ENCODE peak calls at places on chromosomes 4 and X, in ten cellular contexts. One of them, this sample, is unnamed. For H3K27me3, the result is how much of the 10 kb centered on the place peaks cover.

GRCh38 chrX:44903842-44904530 is 31.0 kb downstream of the KDM6A start:
- DNase-seq in fibroblast of lung: no peak
- DNase-seq in small intestine: no peak
- DNase-seq in GM23248: peak
- DNase-seq in transverse colon: no peak
- DNase-seq in MM.1S: peak
- DNase-seq in upper lobe of left lung: no peak
- DNase-seq in thoracic aorta: no peak
- DNase-seq in dorsolateral prefrontal cortex: no peak
- DNase-seq in tibial nerve: no peak
- DNase-seq in this sample: no peak

GRCh38 chrX:23494741-23495140 is 160.1 kb downstream of the PTCHD1 start:
- DNase-seq in MM.1S: no peak
- DNase-seq in dorsolateral prefrontal cortex: no peak
- DNase-seq in transverse colon: no peak
- DNase-seq in upper lobe of left lung: no peak
- DNase-seq in small intestine: no peak
- DNase-seq in fibroblast of lung: no peak
- DNase-seq in tibial nerve: no peak
- DNase-seq in GM23248: no peak
- DNase-seq in thoracic aorta: no peak
- DNase-seq in this sample: no peak

GRCh38 chr4:181835348-181835747 is 407.9 kb upstream of the TENM3 start:
- DNase-seq in fibroblast of lung: no peak
- DNase-seq in dorsolateral prefrontal cortex: no peak
- DNase-seq in thoracic aorta: no peak
- DNase-seq in transverse colon: no peak
- DNase-seq in tibial nerve: no peak
- DNase-seq in upper lobe of left lung: no peak
- DNase-seq in MM.1S: no peak
- DNase-seq in small intestine: no peak
- DNase-seq in GM23248: peak
- DNase-seq in this sample: no peak

GRCh38 chrX:88612870-88613329 is 134.1 kb upstream of the CPXCR1 start:
- DNase-seq in tibial nerve: no peak
- DNase-seq in upper lobe of left lung: no peak
- DNase-seq in fibroblast of lung: no peak
- DNase-seq in thoracic aorta: no peak
- DNase-seq in transverse colon: no peak
- DNase-seq in small intestine: no peak
- DNase-seq in MM.1S: peak
- DNase-seq in GM23248: no peak
- DNase-seq in dorsolateral prefrontal cortex: no peak
- DNase-seq in this sample: no peak

GRCh38 chrX:3262906-3263305 is 83.5 kb downstream of the MXRA5 start:
- DNase-seq in GM23248: peak
- DNase-seq in dorsolateral prefrontal cortex: no peak
- DNase-seq in tibial nerve: peak
- DNase-seq in fibroblast of lung: peak
- DNase-seq in thoracic aorta: peak
- DNase-seq in MM.1S: no peak
- DNase-seq in transverse colon: no peak
- DNase-seq in upper lobe of left lung: no peak
- DNase-seq in small intestine: no peak
- DNase-seq in this sample: no peak

GRCh38 chr4:103008875-103009729 is 10.4 kb downstream of the SLC9B1 start:
- DNase-seq in MM.1S: peak
- DNase-seq in upper lobe of left lung: peak
- DNase-seq in transverse colon: no peak
- DNase-seq in thoracic aorta: no peak
- DNase-seq in dorsolateral prefrontal cortex: no peak
- DNase-seq in fibroblast of lung: peak
- DNase-seq in tibial nerve: peak
- DNase-seq in small intestine: peak
- DNase-seq in GM23248: peak
- DNase-seq in this sample: no peak

GRCh38 chr4:129138762-129139496 is 43.0 kb downstream of the C4orf33 start:
- DNase-seq in tibial nerve: no peak
- DNase-seq in fibroblast of lung: no peak
- DNase-seq in GM23248: no peak
- DNase-seq in upper lobe of left lung: no peak
- DNase-seq in transverse colon: no peak
- DNase-seq in thoracic aorta: no peak
- DNase-seq in MM.1S: no peak
- DNase-seq in dorsolateral prefrontal cortex: no peak
- DNase-seq in small intestine: no peak
- DNase-seq in this sample: no peak

GRCh38 chrX:38986586-38986985 is 185.3 kb downstream of the MID1IP1 start:
- DNase-seq in MM.1S: no peak
- DNase-seq in tibial nerve: no peak
- DNase-seq in small intestine: no peak
- DNase-seq in fibroblast of lung: no peak
- DNase-seq in transverse colon: no peak
- DNase-seq in upper lobe of left lung: no peak
- DNase-seq in thoracic aorta: no peak
- DNase-seq in dorsolateral prefrontal cortex: no peak
- DNase-seq in GM23248: no peak
- DNase-seq in this sample: no peak

GRCh38 chr4:141643557-141643956 is 7.2 kb downstream of the IL15 start:
- DNase-seq in dorsolateral prefrontal cortex: no peak
- DNase-seq in small intestine: peak
- DNase-seq in MM.1S: no peak
- DNase-seq in tibial nerve: no peak
- DNase-seq in upper lobe of left lung: no peak
- DNase-seq in GM23248: peak
- DNase-seq in transverse colon: no peak
- DNase-seq in fibroblast of lung: peak
- DNase-seq in thoracic aorta: no peak
- DNase-seq in this sample: no peak

GRCh38 chr4:63226236-63226635 is 1183.0 kb downstream of the TECRL start:
- DNase-seq in upper lobe of left lung: no peak
- DNase-seq in tibial nerve: no peak
- DNase-seq in MM.1S: no peak
- DNase-seq in transverse colon: no peak
- DNase-seq in small intestine: no peak
- DNase-seq in thoracic aorta: no peak
- DNase-seq in GM23248: no peak
- DNase-seq in dorsolateral prefrontal cortex: no peak
- DNase-seq in fibroblast of lung: no peak
- DNase-seq in this sample: no peak

GRCh38 chr4:23733476-23733875 is 156.4 kb downstream of the PPARGC1A start:
- DNase-seq in fibroblast of lung: no peak
- DNase-seq in GM23248: no peak
- DNase-seq in transverse colon: no peak
- DNase-seq in dorsolateral prefrontal cortex: no peak
- DNase-seq in thoracic aorta: no peak
- DNase-seq in small intestine: no peak
- DNase-seq in MM.1S: no peak
- DNase-seq in tibial nerve: no peak
- DNase-seq in upper lobe of left lung: no peak
- DNase-seq in this sample: no peak

GRCh38 chr4:8272472-8273428 is 3.2 kb downstream of the HTRA3 start:
- DNase-seq in dorsolateral prefrontal cortex: no peak
- DNase-seq in tibial nerve: no peak
- DNase-seq in upper lobe of left lung: peak
- DNase-seq in small intestine: no peak
- DNase-seq in GM23248: no peak
- DNase-seq in MM.1S: no peak
- DNase-seq in thoracic aorta: no peak
- DNase-seq in fibroblast of lung: no peak
- DNase-seq in transverse colon: no peak
- DNase-seq in this sample: no peak

GRCh38 chr4:176791591-176792347 is 953 bp downstream of the VEGFC start:
- DNase-seq in GM23248: peak
- DNase-seq in transverse colon: peak
- DNase-seq in tibial nerve: no peak
- DNase-seq in thoracic aorta: no peak
- DNase-seq in upper lobe of left lung: peak
- DNase-seq in dorsolateral prefrontal cortex: no peak
- DNase-seq in small intestine: no peak
- DNase-seq in fibroblast of lung: peak
- DNase-seq in MM.1S: peak
- DNase-seq in this sample: no peak
- H3K4me3 ChIP-seq in GM23248: peak
- H3K4me3 ChIP-seq in transverse colon: peak
- H3K4me3 ChIP-seq in tibial nerve: peak
- H3K4me3 ChIP-seq in thoracic aorta: peak
- H3K4me3 ChIP-seq in upper lobe of left lung: peak
- H3K4me3 ChIP-seq in dorsolateral prefrontal cortex: peak
- H3K4me3 ChIP-seq in small intestine: peak
- H3K4me3 ChIP-seq in fibroblast of lung: peak
- H3K4me3 ChIP-seq in MM.1S: peak
- H3K4me3 ChIP-seq in this sample: peak

GRCh38 chr4:94548571-94548970 is 96.8 kb downstream of the PDLIM5 start:
- DNase-seq in transverse colon: no peak
- DNase-seq in fibroblast of lung: peak
- DNase-seq in GM23248: peak
- DNase-seq in small intestine: peak
- DNase-seq in upper lobe of left lung: no peak
- DNase-seq in tibial nerve: no peak
- DNase-seq in thoracic aorta: no peak
- DNase-seq in MM.1S: no peak
- DNase-seq in dorsolateral prefrontal cortex: no peak
- DNase-seq in this sample: no peak

GRCh38 chr4:94540476-94540875 is 88.7 kb downstream of the PDLIM5 start:
- DNase-seq in upper lobe of left lung: no peak
- DNase-seq in GM23248: no peak
- DNase-seq in tibial nerve: no peak
- DNase-seq in fibroblast of lung: no peak
- DNase-seq in transverse colon: no peak
- DNase-seq in dorsolateral prefrontal cortex: no peak
- DNase-seq in small intestine: no peak
- DNase-seq in thoracic aorta: no peak
- DNase-seq in MM.1S: no peak
- DNase-seq in this sample: no peak

GRCh38 chr4:94546949-94547348 is 95.2 kb downstream of the PDLIM5 start:
- DNase-seq in transverse colon: no peak
- DNase-seq in fibroblast of lung: no peak
- DNase-seq in small intestine: no peak
- DNase-seq in dorsolateral prefrontal cortex: no peak
- DNase-seq in thoracic aorta: no peak
- DNase-seq in tibial nerve: no peak
- DNase-seq in upper lobe of left lung: no peak
- DNase-seq in MM.1S: no peak
- DNase-seq in GM23248: no peak
- DNase-seq in this sample: no peak

GRCh38 chr4:94544811-94545210 is 93.1 kb downstream of the PDLIM5 start:
- DNase-seq in upper lobe of left lung: no peak
- DNase-seq in dorsolateral prefrontal cortex: no peak
- DNase-seq in thoracic aorta: no peak
- DNase-seq in transverse colon: no peak
- DNase-seq in tibial nerve: no peak
- DNase-seq in GM23248: peak
- DNase-seq in MM.1S: no peak
- DNase-seq in fibroblast of lung: no peak
- DNase-seq in small intestine: no peak
- DNase-seq in this sample: no peak

DNA sequence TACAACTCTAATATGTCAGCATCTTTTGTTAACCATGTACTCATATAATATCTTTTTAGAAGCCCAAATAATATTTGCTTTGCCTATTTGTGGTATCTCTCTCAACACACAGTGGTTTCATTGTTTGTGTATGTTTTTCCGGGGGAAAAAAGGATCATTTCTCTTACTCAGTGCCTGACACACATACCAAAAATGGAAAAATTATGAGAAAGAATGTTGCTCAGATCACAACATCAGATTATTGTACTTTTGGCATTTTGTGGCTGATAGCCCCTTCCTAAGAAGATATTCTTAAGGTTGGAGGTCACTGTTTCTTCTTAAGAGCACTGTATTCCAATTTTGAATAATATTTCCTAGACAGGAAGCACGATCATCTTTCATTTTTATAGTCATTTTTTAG is 93.6 kb downstream of the PDLIM5 start:
- DNase-seq in tibial nerve: no peak
- DNase-seq in fibroblast of lung: peak
- DNase-seq in thoracic aorta: no peak
- DNase-seq in small intestine: no peak
- DNase-seq in GM23248: peak
- DNase-seq in dorsolateral prefrontal cortex: no peak
- DNase-seq in upper lobe of left lung: no peak
- DNase-seq in MM.1S: no peak
- DNase-seq in transverse colon: no peak
- DNase-seq in this sample: no peak
- H3K27ac ChIP-seq in tibial nerve: no peak
- H3K27ac ChIP-seq in fibroblast of lung: no peak
- H3K27ac ChIP-seq in thoracic aorta: no peak
- H3K27ac ChIP-seq in small intestine: no peak
- H3K27ac ChIP-seq in GM23248: peak
- H3K27ac ChIP-seq in dorsolateral prefrontal cortex: no peak
- H3K27ac ChIP-seq in upper lobe of left lung: no peak
- H3K27ac ChIP-seq in MM.1S: no peak
- H3K27ac ChIP-seq in transverse colon: no peak
- H3K27ac ChIP-seq in this sample: peak

DNA sequence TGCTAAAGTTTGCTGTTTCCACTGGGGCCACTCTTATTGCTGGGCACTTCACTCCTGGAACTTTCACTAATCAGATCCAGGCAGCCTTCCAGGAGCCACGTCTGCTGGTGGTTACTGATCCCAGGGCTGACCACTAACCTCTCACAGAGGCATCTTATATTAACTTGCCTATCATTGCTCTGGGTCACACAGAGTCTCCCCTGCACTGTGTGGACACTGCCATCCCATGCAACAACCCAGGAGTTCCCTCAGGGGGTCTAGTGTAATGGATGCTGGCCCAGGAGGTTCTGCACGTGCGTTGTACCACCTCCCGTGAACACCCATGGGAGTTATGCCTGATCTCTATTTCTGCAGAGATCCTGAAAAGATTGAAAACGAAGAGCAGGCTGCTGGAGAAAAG is 41.8 kb upstream of the IQSEC2 start:
- DNase-seq in fibroblast of lung: no peak
- DNase-seq in small intestine: no peak
- DNase-seq in thoracic aorta: no peak
- DNase-seq in GM23248: no peak
- DNase-seq in tibial nerve: no peak
- DNase-seq in transverse colon: no peak
- DNase-seq in MM.1S: no peak
- DNase-seq in dorsolateral prefrontal cortex: no peak
- DNase-seq in upper lobe of left lung: no peak
- DNase-seq in this sample: no peak
- H3K27me3 ChIP-seq in fibroblast of lung: under half
- H3K27me3 ChIP-seq in small intestine: under half
- H3K27me3 ChIP-seq in thoracic aorta: under half
- H3K27me3 ChIP-seq in GM23248: under half
- H3K27me3 ChIP-seq in tibial nerve: half or more
- H3K27me3 ChIP-seq in transverse colon: under half
- H3K27me3 ChIP-seq in MM.1S: under half
- H3K27me3 ChIP-seq in dorsolateral prefrontal cortex: under half
- H3K27me3 ChIP-seq in upper lobe of left lung: under half
- H3K27me3 ChIP-seq in this sample: under half

DNA sequence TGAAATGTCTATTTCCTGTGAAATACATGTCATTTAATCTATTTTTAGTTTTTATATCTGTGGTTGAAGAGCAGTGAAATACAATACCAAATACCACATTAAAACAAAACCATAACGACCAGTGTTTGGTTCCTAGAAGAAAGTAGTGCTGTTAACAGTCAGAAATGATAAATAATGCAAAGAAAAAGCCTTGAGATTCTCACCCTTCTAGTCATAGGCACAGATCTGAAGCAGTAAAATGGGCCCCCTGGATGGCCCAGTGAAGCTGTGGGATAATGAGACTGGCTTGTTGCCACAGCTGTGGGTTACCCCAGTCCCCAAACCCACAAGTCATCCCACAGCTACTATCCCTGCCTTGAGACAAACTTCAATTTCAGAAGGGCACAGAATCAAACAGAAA is 137.3 kb upstream of the RPL34 start:
- DNase-seq in upper lobe of left lung: no peak
- DNase-seq in small intestine: no peak
- DNase-seq in dorsolateral prefrontal cortex: no peak
- DNase-seq in GM23248: no peak
- DNase-seq in tibial nerve: no peak
- DNase-seq in thoracic aorta: no peak
- DNase-seq in MM.1S: peak
- DNase-seq in fibroblast of lung: peak
- DNase-seq in transverse colon: no peak
- DNase-seq in this sample: no peak
- H3K4me3 ChIP-seq in upper lobe of left lung: no peak
- H3K4me3 ChIP-seq in small intestine: no peak
- H3K4me3 ChIP-seq in dorsolateral prefrontal cortex: no peak
- H3K4me3 ChIP-seq in GM23248: no peak
- H3K4me3 ChIP-seq in tibial nerve: no peak
- H3K4me3 ChIP-seq in thoracic aorta: no peak
- H3K4me3 ChIP-seq in MM.1S: peak
- H3K4me3 ChIP-seq in fibroblast of lung: no peak
- H3K4me3 ChIP-seq in transverse colon: no peak
- H3K4me3 ChIP-seq in this sample: no peak

This sample was measured in esophagus squamous epithelium.